ENCODE peak calls at places on chromosomes 3 and 15, in four cellular contexts. X is tibial artery, Z is osteoblast, Q is heart left ventricle. Y is an unnamed sample. For H3K27me3, the result is how much of the 10 kb centered on the place peaks cover.

GRCh38 chr3:70984756-70985155 is 598.8 kb downstream of the FOXP1 start:
- DNase-seq in X (no peak), Z (no peak), Q (no peak), Y (no peak)

GRCh38 chr3:132660745-132661067 is 577 bp downstream of the UBA5 start:
- DNase-seq in X (no peak), Z (peak), Q (no peak), Y (no peak)

GRCh38 chr15:88476635-88477038 is 9.1 kb downstream of the MRPS11 start:
- DNase-seq in X (no peak), Z (peak), Q (peak), Y (peak)

GRCh38 chr3:99878005-99878404 is 60.3 kb downstream of the CMSS1 start:
- DNase-seq in X (no peak), Z (peak), Q (no peak), Y (peak)

GRCh38 chr3:163368168-163368567 is 1710.1 kb downstream of the SI start:
- DNase-seq in X (no peak), Z (no peak), Q (no peak), Y (peak)

GRCh38 chr15:99474981-99475753 is 90.6 kb upstream of the MEF2A start:
- DNase-seq in X (no peak), Z (no peak), Q (peak), Y (no peak)

GRCh38 chr3:188036375-188036985 is 117.5 kb upstream of the LPP start:
- DNase-seq in X (no peak), Z (no peak), Q (no peak), Y (no peak)

GRCh38 chr3:72953325-72953956 is 43.2 kb upstream of the PPP4R2 start:
- DNase-seq in X (no peak), Z (peak), Q (no peak), Y (no peak)

GRCh38 chr15:55320963-55321362 is 1.9 kb downstream of the PIGB start:
- DNase-seq in X (no peak), Z (no peak), Q (no peak), Y (no peak)

GRCh38 chr15:101404245-101404644 is 85.3 kb downstream of the PCSK6 start:
- DNase-seq in X (no peak), Z (no peak), Q (no peak), Y (no peak)

GRCh38 chr3:196246612-196247308 is 30.4 kb downstream of the SLC51A start:
- DNase-seq in X (no peak), Z (peak), Q (no peak), Y (peak)

GRCh38 chr3:32975891-32976290 is 24.4 kb downstream of the CCR4 start:
- DNase-seq in X (no peak), Z (no peak), Q (no peak), Y (no peak)

GRCh38 chr3:32968367-32969087 is 17.1 kb downstream of the CCR4 start:
- DNase-seq in X (no peak), Z (no peak), Q (no peak), Y (no peak)

GRCh38 chr3:32973982-32974381 is 22.5 kb downstream of the CCR4 start:
- DNase-seq in X (no peak), Z (peak), Q (no peak), Y (peak)

GRCh38 chr3:32969656-32970055 is 18.2 kb downstream of the CCR4 start:
- DNase-seq in X (no peak), Z (no peak), Q (no peak), Y (no peak)

DNA sequence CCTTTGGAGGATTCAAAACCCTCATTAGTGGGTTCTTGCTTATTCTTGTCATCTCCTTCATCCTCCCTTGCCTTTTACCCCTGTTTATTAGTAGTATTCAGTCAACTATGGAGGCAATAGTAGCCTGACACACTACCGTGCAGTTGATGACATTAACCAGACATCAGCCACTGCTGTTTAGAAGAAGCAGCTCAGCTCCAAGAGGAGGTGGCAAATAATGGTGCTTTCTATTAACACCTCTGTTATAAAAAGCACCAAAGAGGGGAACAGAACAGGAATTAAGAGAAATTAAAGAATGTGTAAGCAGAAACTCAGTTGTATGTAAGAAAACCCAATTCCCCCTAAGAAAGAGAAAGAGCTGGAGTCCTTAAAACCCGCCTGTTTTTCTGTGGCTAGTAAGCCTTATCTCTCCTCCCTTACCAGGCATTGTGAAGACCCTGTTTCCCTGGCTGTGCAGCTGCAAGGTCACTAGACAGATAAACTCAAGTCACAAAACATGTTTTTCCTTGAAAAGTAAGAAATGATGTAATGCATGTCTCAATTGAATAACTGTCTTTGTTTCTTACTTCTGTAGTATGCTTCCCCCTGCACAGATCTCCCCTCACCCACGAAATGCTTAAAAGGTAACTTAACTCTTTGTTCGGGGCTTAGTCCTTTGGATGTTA is 21.2 kb downstream of the CCR4 start:
- DNase-seq in X (no peak), Z (no peak), Q (no peak), Y (no peak)
- TF ChIP-seq CTCF in X (no peak), Z (no peak), Q (no peak), Y (no peak)

GRCh38 chr3:50264964-50265485 is 3.9 kb upstream of the SEMA3B start:
- DNase-seq in X (no peak), Z (peak), Q (no peak), Y (no peak)
- H3K4me3 ChIP-seq in X (no peak), Z (no peak), Q (no peak), Y (no peak)

GRCh38 chr3:123064914-123065313 is 1.9 kb upstream of the PDIA5 start:
- DNase-seq in X (no peak), Z (no peak), Q (no peak), Y (no peak)
- H3K27me3 ChIP-seq in X (under half), Z (under half), Q (under half), Y (under half)

GRCh38 chr3:61761694-61762430 is 200.5 kb downstream of the PTPRG start:
- DNase-seq in X (no peak), Z (no peak), Q (no peak), Y (no peak)

DNA sequence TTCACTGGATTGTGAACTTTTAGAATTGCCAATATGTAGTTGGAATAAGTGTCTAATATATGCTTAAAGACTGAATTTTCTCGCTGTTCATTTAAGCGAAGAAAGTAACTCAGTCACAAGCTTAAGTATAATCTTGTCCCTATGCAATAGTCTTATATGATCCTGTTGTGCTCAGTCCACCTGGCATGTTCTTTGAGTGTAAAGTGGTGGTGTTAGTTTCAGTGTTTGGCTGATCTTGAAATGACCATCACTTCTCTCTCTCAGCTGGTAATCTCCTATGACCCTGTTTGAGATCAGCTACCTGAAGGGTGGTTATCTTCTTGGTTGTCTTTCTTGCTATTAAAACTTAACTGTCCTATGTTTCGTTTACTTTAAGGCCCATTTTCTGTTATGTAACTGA is 197.5 kb downstream of the PTPRG start:
- DNase-seq in X (no peak), Z (no peak), Q (no peak), Y (no peak)
- TF ChIP-seq CTCF in X (no peak), Z (no peak), Q (no peak), Y (no peak)

DNA sequence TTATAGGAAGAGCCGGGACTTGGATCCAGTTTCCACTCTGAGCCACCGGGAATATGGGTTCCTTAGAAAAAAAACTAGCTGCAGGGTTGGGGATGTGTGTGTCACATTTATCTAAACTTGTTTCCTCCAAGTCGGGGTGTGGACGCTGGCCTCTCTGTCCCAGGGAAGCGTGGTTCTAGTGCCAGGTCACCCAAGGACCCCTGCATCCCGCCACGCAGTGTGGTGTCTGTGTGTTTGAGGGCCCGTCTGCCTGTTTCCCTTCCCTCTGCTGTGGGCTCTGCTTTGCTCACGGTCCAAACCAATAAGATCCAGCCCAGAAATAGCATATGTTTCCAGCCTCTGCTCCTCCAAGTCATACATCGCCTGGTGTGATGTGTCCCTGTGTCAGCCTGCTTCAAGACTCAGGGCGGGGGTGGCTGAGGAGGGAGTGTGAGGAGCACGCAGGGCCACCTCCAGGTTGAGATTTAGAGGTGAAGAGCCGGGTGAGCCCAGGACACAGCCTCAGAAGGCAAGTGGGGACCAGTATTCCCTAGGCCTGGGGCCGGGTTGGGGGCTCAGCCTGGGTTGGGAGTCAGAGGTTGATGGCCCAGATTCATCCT is 21.9 kb upstream of the RPL29 start:
- DNase-seq in X (no peak), Z (no peak), Q (no peak), Y (no peak)
- H3K4me3 ChIP-seq in X (no peak), Z (no peak), Q (no peak), Y (no peak)

DNA sequence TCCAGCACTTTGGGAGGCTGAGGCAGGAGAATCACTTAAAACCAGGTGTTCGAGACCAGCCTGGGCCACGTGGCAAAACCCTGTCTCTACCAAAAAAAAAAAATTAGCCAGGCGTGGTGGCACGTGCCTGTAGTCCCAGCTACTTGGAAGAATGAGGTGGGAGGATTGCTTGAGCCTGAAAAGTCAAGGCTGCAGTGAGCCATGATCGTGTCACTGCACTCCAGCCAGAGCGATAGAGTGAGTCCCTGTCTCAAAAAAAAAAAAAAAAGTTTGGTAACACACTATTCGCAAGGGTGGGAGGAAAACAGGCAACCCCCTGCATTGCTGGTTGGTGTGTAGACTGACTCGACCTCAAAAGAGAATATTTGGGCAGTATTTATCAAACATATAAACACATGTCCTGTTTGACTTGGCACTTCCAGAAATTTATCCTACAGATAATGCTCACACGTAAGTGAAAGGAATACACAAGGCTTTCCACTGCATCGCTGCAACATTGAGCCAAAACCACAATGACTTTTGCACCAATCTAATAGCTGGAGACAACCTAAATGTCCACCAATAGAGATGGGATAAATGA is 3.1 kb upstream of the ANPEP start:
- DNase-seq in X (no peak), Z (peak), Q (no peak), Y (peak)
- H3K27me3 ChIP-seq in X (half or more), Z (under half), Q (under half), Y (under half)

GRCh38 chr3:155326249-155326648 is 32.8 kb upstream of the STRIT1 start:
- DNase-seq in X (no peak), Z (no peak), Q (no peak), Y (no peak)

GRCh38 chr3:155325263-155325835 is 31.9 kb upstream of the STRIT1 start:
- DNase-seq in X (no peak), Z (no peak), Q (no peak), Y (no peak)

GRCh38 chr3:155321418-155321817 is 27.9 kb upstream of the STRIT1 start:
- DNase-seq in X (no peak), Z (no peak), Q (no peak), Y (no peak)

GRCh38 chr3:155320934-155321333 is 27.5 kb upstream of the STRIT1 start:
- DNase-seq in X (no peak), Z (no peak), Q (no peak), Y (no peak)

DNA sequence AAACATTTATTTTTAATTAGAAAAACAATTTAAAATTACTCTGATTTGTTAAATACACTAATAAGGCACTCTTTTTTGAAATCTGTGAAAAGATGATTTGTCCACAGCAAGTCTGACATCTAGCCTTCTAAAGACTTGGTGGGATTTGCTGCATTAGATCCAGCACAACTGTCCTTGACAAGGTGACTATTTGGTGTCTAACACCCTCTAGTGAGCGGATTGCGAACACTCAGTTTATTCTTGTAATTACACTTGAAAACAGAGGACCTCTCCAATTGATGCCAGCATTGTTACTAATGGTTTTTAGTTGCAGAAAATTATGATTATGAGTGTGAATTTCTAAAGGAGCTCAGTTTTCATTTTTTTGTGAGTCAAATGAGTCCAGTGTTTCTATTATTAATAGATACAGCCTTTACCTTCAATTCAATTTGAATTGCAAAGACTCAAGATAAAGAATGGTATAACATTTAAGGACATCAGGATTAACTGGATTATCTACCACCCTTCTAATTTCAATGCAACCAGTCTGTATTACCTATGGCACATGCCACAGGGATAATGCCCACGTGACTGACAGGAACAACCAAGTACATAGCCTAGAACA is 29.7 kb upstream of the STRIT1 start:
- DNase-seq in X (no peak), Z (no peak), Q (no peak), Y (peak)
- TF ChIP-seq CTCF in X (peak), Z (peak), Q (peak), Y (peak)

Y was measured in brain microvascular endothelial cell.